ENCODE peak calls at places on chromosomes 4 and X, in nine cellular contexts. P is cardiac muscle cell, G is astrocyte, F is esophagus muscularis mucosa, B is tibial nerve, O is Karpas-422, H is HCT116, E is esophagus squamous epithelium, N is aorta. K is an unnamed sample.

GRCh38 chr4:4462970-4463369 is 76.1 kb downstream of the NSG1 start:
- DNase-seq in P (no peak), G (no peak), F (no peak), B (no peak), O (no peak), H (no peak), E (no peak), N (no peak), K (no peak)

GRCh38 chr4:140568507-140569306 is at the start of gene UCP1:
- DNase-seq in P (peak; percentile 72), G (no peak), F (no peak), B (no peak), O (no peak), H (no peak), E (no peak), N (peak; percentile 45), K (peak; percentile 22)

GRCh38 chr4:11505225-11505971 is 76.7 kb upstream of the HS3ST1 start:
- DNase-seq in P (no peak), G (peak; percentile 80), F (no peak), B (no peak), O (no peak), H (peak; percentile 99), E (no peak), N (no peak), K (no peak)

GRCh38 chr4:73731968-73732610 is 8.3 kb upstream of the CXCL8 start:
- DNase-seq in P (no peak), G (no peak), F (no peak), B (no peak), O (no peak), H (no peak), E (peak; percentile 1), N (no peak), K (no peak)

GRCh38 chr4:84529169-84529751 is 30.2 kb upstream of the NKX6-1 start:
- DNase-seq in P (peak; percentile 57), G (no peak), F (no peak), B (no peak), O (peak; percentile 78), H (peak; percentile 21), E (no peak), N (no peak), K (no peak)

GRCh38 chr4:67725981-67726380 is 25.0 kb upstream of the UBA6 start:
- DNase-seq in P (no peak), G (peak; percentile 90), F (no peak), B (no peak), O (no peak), H (no peak), E (no peak), N (no peak), K (no peak)

GRCh38 chrX:30787012-30787411 is 102.0 kb downstream of the TAB3 start:
- DNase-seq in P (no peak), G (no peak), F (no peak), B (no peak), O (no peak), H (no peak), E (no peak), N (no peak), K (no peak)

GRCh38 chrX:100350704-100351489 is 59.2 kb downstream of the PCDH19 start:
- DNase-seq in P (no peak), G (no peak), F (no peak), B (no peak), O (no peak), H (no peak), E (no peak), N (no peak), K (no peak)

GRCh38 chr4:99586322-99586721 is 11.7 kb downstream of the MTTP start:
- DNase-seq in P (no peak), G (no peak), F (no peak), B (no peak), O (no peak), H (no peak), E (no peak), N (no peak), K (no peak)

GRCh38 chr4:10243856-10244255 is 127.3 kb upstream of the WDR1 start:
- DNase-seq in P (no peak), G (no peak), F (peak; percentile 55), B (no peak), O (no peak), H (no peak), E (no peak), N (no peak), K (no peak)

GRCh38 chr4:70449220-70449619 is 22.8 kb upstream of the MUC7 start:
- DNase-seq in P (no peak), G (no peak), F (no peak), B (no peak), O (no peak), H (no peak), E (no peak), N (no peak), K (no peak)

GRCh38 chrX:111837226-111837625 is 38.8 kb upstream of the TRPC5OS start:
- DNase-seq in P (peak; percentile 75), G (no peak), F (no peak), B (no peak), O (no peak), H (no peak), E (no peak), N (no peak), K (no peak)

GRCh38 chr4:44927361-44928061 is 201.2 kb upstream of the GNPDA2 start:
- DNase-seq in P (peak; percentile 63), G (peak; percentile 1), F (no peak), B (no peak), O (peak; percentile 85), H (peak; percentile 2), E (no peak), N (no peak), K (no peak)

GRCh38 chrX:53269536-53270107 is 11.8 kb downstream of the IQSEC2 start:
- DNase-seq in P (no peak), G (no peak), F (no peak), B (no peak), O (no peak), H (no peak), E (no peak), N (no peak), K (no peak)
- H3K4me1 ChIP-seq in P (no peaks in the 10 kb centered on the region), G (no peaks in the 10 kb centered on the region), F (no peaks in the 10 kb centered on the region), B (peaks cover 14% of the 10 kb centered on the region), O (no peaks in the 10 kb centered on the region), H (peaks cover 18% of the 10 kb centered on the region), E (peaks cover 27% of the 10 kb centered on the region), N (no peaks in the 10 kb centered on the region), K (no peaks in the 10 kb centered on the region)

GRCh38 chr4:24372915-24373314 is 211.4 kb downstream of the DHX15 start:
- DNase-seq in P (no peak), G (no peak), F (no peak), B (no peak), O (no peak), H (no peak), E (no peak), N (no peak), K (no peak)
- H3K4me1 ChIP-seq in P (no peaks in the 10 kb centered on the region), G (no peaks in the 10 kb centered on the region), F (peaks cover 25% of the 10 kb centered on the region), B (no peaks in the 10 kb centered on the region), O (no peaks in the 10 kb centered on the region), H (no peaks in the 10 kb centered on the region), E (no peaks in the 10 kb centered on the region), N (no peaks in the 10 kb centered on the region), K (peaks cover 16% of the 10 kb centered on the region)

DNA sequence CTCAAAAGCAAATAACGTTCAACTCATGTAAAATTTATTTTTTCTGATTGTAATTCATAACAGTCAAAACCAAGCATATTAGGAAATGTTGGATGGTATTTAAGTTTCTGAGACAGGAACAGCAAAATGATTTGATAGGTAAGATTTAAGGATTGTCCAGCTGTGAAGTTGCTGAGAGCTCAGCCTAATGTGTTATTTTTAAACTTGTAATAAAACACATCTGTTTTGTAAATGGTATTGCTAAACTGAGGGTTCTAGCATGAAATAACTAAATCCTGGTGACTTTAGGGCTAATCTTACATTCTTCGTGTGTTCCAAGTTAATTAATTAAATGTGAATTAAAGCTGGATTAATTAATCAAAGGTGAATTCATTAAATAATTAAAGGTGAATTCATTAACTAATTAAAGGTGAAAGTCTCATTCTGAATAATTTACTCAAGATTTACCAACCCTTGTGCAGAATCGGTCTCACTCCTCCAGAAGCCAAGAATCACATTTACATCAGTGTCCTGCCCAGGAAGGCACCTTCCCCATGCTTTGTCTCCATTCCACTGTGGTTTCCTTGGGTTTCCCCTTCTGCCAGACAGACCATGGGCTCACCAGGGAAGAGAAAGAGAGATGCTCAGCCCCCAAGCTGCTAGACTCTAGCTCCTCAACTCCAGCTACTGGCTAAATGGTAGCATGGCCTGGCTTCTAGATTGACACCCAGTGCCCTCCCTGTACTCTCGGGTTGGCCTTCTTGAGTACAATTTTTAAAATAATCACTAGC is 13.2 kb downstream of the TLR10 start:
- DNase-seq in P (no peak), G (no peak), F (no peak), B (no peak), O (no peak), H (no peak), E (no peak), N (no peak), K (no peak)
- H3K4me1 ChIP-seq in P (no peaks in the 10 kb centered on the region), G (peaks cover 2% of the 10 kb centered on the region), F (no peaks in the 10 kb centered on the region), B (peaks cover 4% of the 10 kb centered on the region), O (peaks cover 29% of the 10 kb centered on the region), H (no peaks in the 10 kb centered on the region), E (no peaks in the 10 kb centered on the region), N (no peaks in the 10 kb centered on the region), K (no peaks in the 10 kb centered on the region)

DNA sequence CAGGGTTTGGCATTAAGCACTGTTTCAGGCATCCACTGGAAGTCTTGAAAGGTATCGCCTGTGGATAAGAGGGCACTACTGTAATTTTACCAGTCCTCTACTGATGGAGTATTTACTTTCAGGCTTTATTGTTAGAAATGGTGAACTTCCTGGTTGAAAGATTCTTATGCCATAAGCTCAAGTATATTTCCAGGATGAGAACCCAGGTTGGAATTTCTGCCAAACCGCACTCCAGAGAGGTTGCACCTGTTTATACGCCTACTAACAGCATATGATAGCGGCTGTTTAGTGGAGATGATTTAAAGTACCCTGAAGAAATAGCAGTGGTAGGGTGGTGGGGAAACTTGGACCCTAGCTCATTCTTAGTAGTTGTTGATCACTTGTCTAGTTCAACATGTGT is 9.9 kb downstream of the FNIP2 start:
- DNase-seq in P (no peak), G (peak; percentile 45), F (no peak), B (no peak), O (no peak), H (no peak), E (no peak), N (no peak), K (no peak)
- H3K4me1 ChIP-seq in P (peaks cover 61% of the 10 kb centered on the region), G (peaks cover 37% of the 10 kb centered on the region), F (peaks cover 74% of the 10 kb centered on the region), B (peaks cover 69% of the 10 kb centered on the region), O (peaks cover 7% of the 10 kb centered on the region), H (peaks cover 7% of the 10 kb centered on the region), E (peaks cover 22% of the 10 kb centered on the region), N (peaks cover 15% of the 10 kb centered on the region), K (peaks cover 53% of the 10 kb centered on the region)

DNA sequence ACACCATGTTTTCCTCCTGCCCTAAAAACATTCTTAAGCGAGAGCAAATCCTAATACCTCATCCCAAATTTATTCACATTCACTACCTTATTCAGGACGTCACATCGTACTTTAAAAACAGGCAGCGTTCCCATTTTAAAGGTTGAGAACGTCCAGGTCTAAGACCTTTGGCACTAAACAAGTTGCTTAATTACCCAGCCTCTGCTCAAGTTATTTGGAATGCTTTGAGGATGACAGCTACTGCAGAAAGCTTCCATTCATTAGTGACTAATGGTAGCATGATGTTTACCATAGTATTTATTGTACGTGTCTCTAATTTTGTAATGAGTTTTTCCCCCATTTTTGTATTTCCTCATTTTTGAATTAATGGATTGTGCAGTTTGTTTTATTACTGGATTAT is 1.5 kb downstream of the USP38 start:
- DNase-seq in P (no peak), G (peak; percentile 45), F (no peak), B (no peak), O (peak; percentile 49), H (no peak), E (no peak), N (no peak), K (no peak)
- H3K4me1 ChIP-seq in P (peaks cover 34% of the 10 kb centered on the region), G (peaks cover 8% of the 10 kb centered on the region), F (peaks cover 65% of the 10 kb centered on the region), B (peaks cover 31% of the 10 kb centered on the region), O (peaks cover 54% of the 10 kb centered on the region), H (peaks cover 22% of the 10 kb centered on the region), E (peaks cover 22% of the 10 kb centered on the region), N (no peaks in the 10 kb centered on the region), K (peaks cover 48% of the 10 kb centered on the region)

GRCh38 chrX:132409780-132410556 is 78.9 kb downstream of the MBNL3 start:
- DNase-seq in P (no peak), G (no peak), F (no peak), B (no peak), O (no peak), H (no peak), E (no peak), N (no peak), K (no peak)
- H3K4me1 ChIP-seq in P (peaks cover 21% of the 10 kb centered on the region), G (no peaks in the 10 kb centered on the region), F (no peaks in the 10 kb centered on the region), B (no peaks in the 10 kb centered on the region), O (no peaks in the 10 kb centered on the region), H (peaks cover 9% of the 10 kb centered on the region), E (no peaks in the 10 kb centered on the region), N (no peaks in the 10 kb centered on the region), K (no peaks in the 10 kb centered on the region)

K was measured in heart right ventricle.